ENCODE peak calls at places on chromosome 22, in five cellular contexts. M is posterior vena cava, L is nucleus accumbens, C is amniotic stem cell, T is WTC11. V is an unnamed sample.

GRCh38 chr22:37211075-37211852 is 1.0 kb downstream of the SSTR3 start:
- DNase-seq in M (peak), L (no peak), C (no peak), T (no peak), V (no peak)

GRCh38 chr22:23834830-23835772 is 3.7 kb downstream of the DERL3 start:
- DNase-seq in M (peak), L (peak), C (no peak), T (peak), V (no peak)

GRCh38 chr22:24894998-24895397 is 51.5 kb downstream of the LHFPL7 start:
- DNase-seq in M (peak), L (no peak), C (no peak), T (peak), V (no peak)

GRCh38 chr22:37126383-37126782 is 16.9 kb upstream of the TMPRSS6 start:
- DNase-seq in M (no peak), L (no peak), C (no peak), T (peak), V (no peak)

GRCh38 chr22:30940655-30941362 is 27.8 kb downstream of the MORC2 start:
- DNase-seq in M (no peak), L (no peak), C (no peak), T (no peak), V (no peak)

GRCh38 chr22:47406896-47407295 is 644.4 kb downstream of the TBC1D22A start:
- DNase-seq in M (no peak), L (no peak), C (no peak), T (no peak), V (no peak)

GRCh38 chr22:26479043-26479791 is 4.4 kb downstream of the HPS4 start:
- DNase-seq in M (no peak), L (no peak), C (no peak), T (no peak), V (no peak)

GRCh38 chr22:46086577-46087335 is 63.6 kb upstream of the PPARA start:
- DNase-seq in M (peak), L (no peak), C (no peak), T (no peak), V (no peak)

GRCh38 chr22:48893288-48894063 is 934.2 kb downstream of the BRD1 start:
- DNase-seq in M (peak), L (no peak), C (no peak), T (no peak), V (no peak)

GRCh38 chr22:29600846-29601245 is 2.6 kb upstream of the NF2 start:
- DNase-seq in M (no peak), L (no peak), C (no peak), T (no peak), V (no peak)

GRCh38 chr22:25362883-25363240 is 143.4 kb downstream of the CRYBB2 start:
- DNase-seq in M (peak), L (no peak), C (no peak), T (no peak), V (no peak)

GRCh38 chr22:38718414-38718813 is 12.7 kb downstream of the GTPBP1 start:
- DNase-seq in M (peak), L (peak), C (peak), T (peak), V (no peak)